ENCODE peak calls at places on chromosomes 12 and 14, in five cellular contexts. B is CD8-positive, alpha-beta T cell; D is mucosa of descending colon; T is fibroblast of lung; L is coronary artery. E is an unnamed sample.
A peak's percentile ranks its signal among the peaks of the same experiment; 100 is the strongest.

GRCh38 chr14:91258021-91258618 is 13.6 kb upstream of the GPR68 start:
- DNase-seq in B (no peak), D (no peak), T (peak; percentile 40), L (no peak), E (peak; percentile 90)

GRCh38 chr12:117685115-117685926 is 283.5 kb downstream of the KSR2 start:
- DNase-seq in B (no peak), D (peak; percentile 72), T (no peak), L (no peak), E (no peak)

GRCh38 chr12:34304001-34304400 is 281.7 kb downstream of the ALG10 start:
- DNase-seq in B (no peak), D (no peak), T (no peak), L (no peak), E (no peak)

GRCh38 chr14:37985826-37986470 is 221.8 kb upstream of the SSTR1 start:
- DNase-seq in B (peak; percentile 34), D (no peak), T (peak; percentile 74), L (no peak), E (peak; percentile 28)

GRCh38 chr12:91289881-91290280 is 107.3 kb upstream of the DCN start:
- DNase-seq in B (no peak), D (no peak), T (no peak), L (no peak), E (no peak)

GRCh38 chr12:25801621-25802243 is 156.8 kb upstream of the RASSF8 start:
- DNase-seq in B (no peak), D (no peak), T (no peak), L (no peak), E (no peak)

GRCh38 chr12:88420460-88420859 is 159.8 kb downstream of the KITLG start:
- DNase-seq in B (no peak), D (no peak), T (peak; percentile 92), L (no peak), E (peak; percentile 96)

GRCh38 chr12:115000038-115000437 is 316.1 kb upstream of the TBX3 start:
- DNase-seq in B (no peak), D (no peak), T (no peak), L (no peak), E (peak; percentile 31)

GRCh38 chr12:65675141-65675621 is 149.1 kb upstream of the HMGA2 start:
- DNase-seq in B (no peak), D (no peak), T (peak; percentile 93), L (no peak), E (no peak)

GRCh38 chr14:74867673-74868072 is 8.3 kb downstream of the PROX2 start:
- DNase-seq in B (peak; percentile 60), D (no peak), T (no peak), L (no peak), E (peak; percentile 90)

GRCh38 chr12:132146772-132147422 is 2.6 kb downstream of the NOC4L start:
- DNase-seq in B (no peak), D (no peak), T (no peak), L (no peak), E (no peak)

GRCh38 chr12:131640436-131640969 is 70.4 kb upstream of the SFSWAP start:
- DNase-seq in B (no peak), D (no peak), T (no peak), L (no peak), E (no peak)

GRCh38 chr14:104130974-104131651 is 7.3 kb upstream of the KIF26A start:
- DNase-seq in B (no peak), D (peak; percentile 74), T (peak; percentile 7), L (no peak), E (peak; percentile 4)

GRCh38 chr14:81219821-81220487 is 805 bp downstream of the GTF2A1 start:
- DNase-seq in B (peak; percentile 49), D (peak; percentile 67), T (no peak), L (no peak), E (no peak)

GRCh38 chr12:112891093-112892024 is 15.4 kb upstream of the OAS1 start:
- DNase-seq in B (no peak), D (no peak), T (no peak), L (peak; percentile 64), E (peak; percentile 27)

GRCh38 chr14:105150368-105151111 is 18.0 kb downstream of the JAG2 start:
- DNase-seq in B (peak; percentile 19), D (peak; percentile 23), T (no peak), L (no peak), E (no peak)

GRCh38 chr12:120847392-120848157 is 56.6 kb downstream of the SPPL3 start:
- DNase-seq in B (no peak), D (no peak), T (no peak), L (no peak), E (no peak)

GRCh38 chr12:88520436-88520820 is 59.8 kb downstream of the KITLG start:
- DNase-seq in B (no peak), D (no peak), T (no peak), L (no peak), E (no peak)

GRCh38 chr12:12267801-12268200 is 957 bp upstream of the LRP6 start:
- DNase-seq in B (no peak), D (peak; percentile 37), T (no peak), L (no peak), E (no peak)

GRCh38 chr12:77152623-77153193 is 87.3 kb upstream of the E2F7 start:
- DNase-seq in B (no peak), D (no peak), T (peak; percentile 82), L (no peak), E (peak; percentile 85)

DNA sequence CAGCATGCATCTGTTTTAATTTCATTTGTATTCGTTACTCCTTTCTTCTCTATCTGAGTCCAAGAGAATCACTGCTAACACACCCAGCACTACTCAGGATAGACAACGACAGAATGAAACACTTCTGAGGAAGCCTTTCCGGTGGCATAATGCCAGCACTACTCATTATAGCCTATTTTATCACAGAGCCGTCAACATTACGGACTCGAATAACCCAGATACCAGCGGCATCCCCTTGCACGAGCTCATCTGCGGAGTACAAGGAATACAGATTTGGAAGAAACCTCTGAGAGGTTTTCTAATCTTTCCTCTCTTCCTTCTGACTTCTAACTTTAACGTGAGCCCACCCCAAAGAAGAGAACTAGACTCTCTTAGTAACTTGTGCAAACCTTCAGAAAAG is 248.0 kb downstream of the APAF1 start:
- DNase-seq in B (no peak), D (no peak), T (no peak), L (no peak), E (no peak)
- H3K4me3 ChIP-seq in B (no peak overlapping the region), D (no peak overlapping the region), T (no peak overlapping the region), L (no peak overlapping the region), E (no peak overlapping the region)

DNA sequence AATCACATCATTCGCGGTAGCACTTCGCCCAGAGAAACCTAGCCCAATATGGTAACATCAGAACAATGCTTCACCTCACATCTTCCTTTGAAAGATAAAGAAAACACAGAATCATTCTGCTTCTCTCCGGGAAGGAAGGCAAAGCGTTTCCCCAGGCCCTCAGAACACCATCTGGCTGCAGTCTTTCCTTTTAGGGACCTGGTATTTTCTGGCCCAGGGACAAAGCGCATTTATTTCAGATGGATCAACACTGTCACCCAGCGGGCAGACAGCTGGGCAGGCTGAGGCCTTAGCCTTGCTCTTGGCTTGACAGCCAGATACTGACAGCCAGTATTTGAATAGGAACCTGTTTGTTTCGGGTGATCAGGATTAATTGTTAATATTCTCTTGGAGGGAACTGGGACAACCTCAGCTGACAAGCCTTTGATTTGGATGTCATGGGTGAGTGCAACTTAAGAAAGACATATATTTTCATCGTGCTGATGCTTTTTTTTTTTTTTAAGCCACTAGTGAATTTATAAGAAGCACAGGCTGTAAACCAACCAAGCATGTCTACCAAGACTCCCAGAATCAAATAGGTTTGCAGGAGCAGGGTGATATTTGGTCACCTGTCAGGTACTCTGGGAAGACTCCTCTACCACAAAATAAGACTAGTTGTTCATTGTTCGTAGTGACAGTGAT is 118.9 kb downstream of the VEZT start:
- DNase-seq in B (no peak), D (peak; percentile 59), T (peak; percentile 91), L (peak; percentile 84), E (peak; percentile 90)
- TF ChIP-seq CTCF in B (no peak), D (no peak), T (peak; percentile 98), L (peak; percentile 86), E (peak; percentile 89)

GRCh38 chr12:111435661-111436201 is 30.0 kb downstream of the SH2B3 start:
- DNase-seq in B (peak; percentile 54), D (no peak), T (no peak), L (no peak), E (no peak)

GRCh38 chr12:111436266-111436665 is 30.5 kb downstream of the SH2B3 start:
- DNase-seq in B (no peak), D (no peak), T (no peak), L (no peak), E (no peak)

GRCh38 chr12:111436811-111437210 is 31.1 kb downstream of the SH2B3 start:
- DNase-seq in B (no peak), D (no peak), T (no peak), L (no peak), E (no peak)

GRCh38 chr12:111434049-111434448 is 28.3 kb downstream of the SH2B3 start:
- DNase-seq in B (no peak), D (no peak), T (peak; percentile 35), L (no peak), E (peak; percentile 24)

DNA sequence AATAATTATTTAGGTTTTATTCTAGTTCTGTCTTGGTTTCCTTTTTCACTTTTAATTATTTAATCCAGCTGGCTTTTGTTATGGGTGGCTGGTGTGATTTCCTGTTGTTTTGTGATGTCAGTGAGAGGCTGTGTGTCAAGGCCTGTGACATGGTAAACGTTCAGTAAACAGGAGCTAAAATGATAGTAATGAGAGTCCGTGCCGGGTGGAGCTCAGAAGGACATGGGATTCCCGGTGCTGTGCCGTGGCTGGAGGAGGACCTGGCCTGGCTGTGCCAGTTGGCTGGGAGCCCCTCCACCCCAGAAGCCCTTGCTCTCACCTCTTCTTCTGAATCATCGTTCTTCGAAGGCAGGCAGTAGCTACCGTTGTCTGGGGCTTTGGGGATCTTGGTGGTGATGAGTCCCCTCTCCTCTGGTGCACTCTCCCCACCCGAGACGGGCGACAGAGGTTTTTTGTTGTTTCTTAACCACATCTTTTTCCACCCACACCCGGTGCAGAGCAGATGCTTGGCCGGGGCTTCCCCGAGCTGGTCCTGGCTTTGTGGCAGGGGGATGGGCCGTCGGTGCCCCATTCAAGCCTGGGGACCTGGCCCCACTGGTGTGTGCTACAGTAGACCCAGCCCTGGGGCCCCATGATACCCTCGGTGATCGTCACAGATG is 29.1 kb downstream of the SH2B3 start:
- DNase-seq in B (peak; percentile 93), D (peak; percentile 74), T (peak; percentile 63), L (no peak), E (peak; percentile 64)
- H3K4me3 ChIP-seq in B (peak overlapping the region; percentile 34), D (no peak overlapping the region), T (peak overlapping the region; percentile 16), L (peak overlapping the region; percentile 49), E (peak overlapping the region; percentile 5)

GRCh38 chr12:122495258-122495657 is 5.5 kb downstream of the ZCCHC8 start:
- DNase-seq in B (no peak), D (no peak), T (no peak), L (no peak), E (no peak)

GRCh38 chr12:122486805-122487426 is 13.8 kb downstream of the ZCCHC8 start:
- DNase-seq in B (no peak), D (no peak), T (no peak), L (no peak), E (no peak)

GRCh38 chr12:122489038-122489437 is 11.7 kb downstream of the ZCCHC8 start:
- DNase-seq in B (no peak), D (no peak), T (no peak), L (no peak), E (no peak)

GRCh38 chr12:122491991-122492390 is 8.7 kb downstream of the ZCCHC8 start:
- DNase-seq in B (no peak), D (no peak), T (no peak), L (no peak), E (no peak)
- TF ChIP-seq CTCF in B (no peak), D (no peak), T (no peak), L (no peak), E (no peak)

E was measured in fibroblast of the aortic adventitia.